ENCODE peak calls at places on chromosomes 16 and 17, in eight cellular contexts. O is keratinocyte, A is left ventricle myocardium inferior, Y is body of pancreas, I is dorsolateral prefrontal cortex, J is pancreas, K is gastrocnemius medialis, U is esophagus squamous epithelium. L is an unnamed sample.

GRCh38 chr16:57252148-57252721 is 7.2 kb downstream of the ARL2BP start:
- DNase-seq in K (no peak), J (no peak), O (no peak), Y (peak; percentile 53), I (no peak), A (no peak), U (no peak), L (no peak)

GRCh38 chr17:13813347-13814240 is 211.9 kb upstream of the HS3ST3A1 start:
- DNase-seq in O (no peak), I (no peak), J (no peak), Y (no peak), A (no peak), K (no peak), U (no peak), L (no peak)

GRCh38 chr17:12078791-12079190 is 58.1 kb downstream of the MAP2K4 start:
- DNase-seq in A (no peak), O (no peak), K (no peak), Y (no peak), U (no peak), I (no peak), J (no peak), L (peak; percentile 83)

GRCh38 chr16:85556456-85557082 is 56.6 kb upstream of the GSE1 start:
- DNase-seq in A (no peak), O (no peak), J (peak; percentile 78), Y (peak; percentile 73), K (peak; percentile 61), U (no peak), I (no peak), L (no peak)

GRCh38 chr16:58464047-58464915 is 35.7 kb upstream of the NDRG4 start:
- DNase-seq in O (no peak), Y (peak; percentile 28), K (no peak), U (no peak), J (peak; percentile 76), A (peak; percentile 53), I (peak; percentile 61), L (no peak)

GRCh38 chr17:57868007-57868774 is 18.3 kb upstream of the MRPS23 start:
- DNase-seq in O (no peak), K (peak; percentile 82), A (peak; percentile 80), Y (peak; percentile 91), J (peak; percentile 82), I (no peak), U (peak; percentile 32), L (peak; percentile 76)

GRCh38 chr16:81616321-81617020 is 162.6 kb upstream of the PLCG2 start:
- DNase-seq in K (peak; percentile 25), U (peak; percentile 16), A (peak; percentile 69), O (no peak), J (no peak), I (peak; percentile 77), Y (peak; percentile 47), L (no peak)

GRCh38 chr17:44916059-44916780 is 920 bp upstream of the GFAP start:
- DNase-seq in K (no peak), A (no peak), Y (no peak), O (no peak), U (no peak), I (peak; percentile 34), J (no peak), L (no peak)

GRCh38 chr17:48610282-48611211 is at the start of gene HOXB7:
- DNase-seq in Y (peak; percentile 41), K (peak; percentile 39), O (no peak), I (no peak), J (peak; percentile 70), A (peak; percentile 52), U (no peak), L (no peak)

GRCh38 chr17:57541049-57541448 is 204.1 kb downstream of the CCDC182 start:
- DNase-seq in O (no peak), A (no peak), Y (no peak), K (no peak), U (no peak), J (no peak), I (no peak), L (no peak)

GRCh38 chr17:22268214-22268911 is 576.0 kb downstream of the KCNJ18 start:
- DNase-seq in J (no peak), U (no peak), A (no peak), K (no peak), Y (no peak), I (no peak), O (no peak), L (no peak)

GRCh38 chr16:76277099-76278030 is at the start of gene CNTNAP4:
- DNase-seq in O (no peak), A (no peak), I (peak; percentile 83), U (no peak), Y (peak; percentile 6), J (peak; percentile 49), K (no peak), L (no peak)

GRCh38 chr17:73064084-73064938 is 28.2 kb downstream of the SLC39A11 start:
- DNase-seq in O (no peak), I (no peak), A (no peak), U (no peak), Y (peak; percentile 68), K (peak; percentile 18), J (no peak), L (no peak)

GRCh38 chr17:57481901-57482300 is 225.6 kb downstream of the MSI2 start:
- DNase-seq in A (no peak), K (no peak), Y (no peak), O (no peak), J (peak; percentile 9), I (no peak), U (no peak), L (peak; percentile 99)

GRCh38 chr17:78676415-78677302 is 99.5 kb upstream of the DNAH17 start:
- DNase-seq in U (no peak), J (peak; percentile 39), Y (no peak), I (no peak), A (no peak), O (no peak), K (peak; percentile 65), L (no peak)

GRCh38 chr17:5793157-5793556 is 208.8 kb upstream of the NLRP1 start:
- DNase-seq in A (no peak), Y (no peak), K (no peak), I (no peak), O (no peak), J (no peak), U (no peak), L (no peak)

GRCh38 chr17:18181358-18181757 is 2.3 kb upstream of the ALKBH5 start:
- DNase-seq in O (no peak), Y (no peak), J (no peak), A (no peak), K (no peak), U (no peak), I (no peak), L (no peak)

GRCh38 chr16:89749637-89750036 is 28.3 kb downstream of the ZNF276 start:
- DNase-seq in J (no peak), A (peak; percentile 45), O (no peak), U (no peak), K (no peak), Y (no peak), I (no peak), L (no peak)

GRCh38 chr17:42027961-42028790 is 8.3 kb downstream of the NKIRAS2 start:
- DNase-seq in K (no peak), A (no peak), J (no peak), O (no peak), Y (peak; percentile 45), U (no peak), I (no peak), L (no peak)

GRCh38 chr16:11356573-11357331 is 11.5 kb downstream of the RMI2 start:
- DNase-seq in A (peak; percentile 63), I (peak; percentile 59), K (peak; percentile 44), O (no peak), U (no peak), J (peak; percentile 84), Y (peak; percentile 82), L (no peak)

GRCh38 chr16:2006317-2006716 is 3.3 kb downstream of the ZNF598 start:
- DNase-seq in I (no peak), K (no peak), O (no peak), Y (no peak), A (no peak), U (no peak), J (peak; percentile 54), L (no peak)

GRCh38 chr16:2007081-2007836 is 2.4 kb downstream of the ZNF598 start:
- DNase-seq in A (no peak), Y (peak; percentile 63), I (no peak), J (peak; percentile 59), O (no peak), K (no peak), U (no peak), L (no peak)

GRCh38 chr16:2004795-2005517 is 4.7 kb downstream of the ZNF598 start:
- DNase-seq in K (no peak), U (no peak), I (no peak), O (no peak), A (no peak), J (peak; percentile 63), Y (peak; percentile 46), L (no peak)

GRCh38 chr16:2003827-2004641 is 5.6 kb downstream of the ZNF598 start:
- DNase-seq in I (peak; percentile 84), K (peak; percentile 97), Y (peak; percentile 98), J (peak; percentile 96), O (no peak), U (peak; percentile 49), A (peak; percentile 90), L (peak; percentile 43)

GRCh38 chr16:2005646-2006045 is 4.0 kb downstream of the ZNF598 start:
- DNase-seq in Y (peak; percentile 67), O (no peak), I (no peak), U (no peak), J (peak; percentile 65), K (no peak), A (no peak), L (no peak)
- TF ChIP-seq CTCF in Y (peak; percentile 33), O (no peak), I (no peak), U (no peak), J (no peak), K (no peak), A (no peak), L (no peak)

GRCh38 chr17:74893936-74894671 is 671 bp upstream of the FADS6 start:
- DNase-seq in I (no peak), K (no peak), A (no peak), U (no peak), O (no peak), J (no peak), Y (no peak), L (no peak)
- H3K4me3 ChIP-seq in I (peak overlapping the region; percentile 49), K (peak overlapping the region; percentile 42), A (peak overlapping the region; percentile 60), U (peak overlapping the region; percentile 48), O (no peak overlapping the region), J (no peak overlapping the region), Y (no peak overlapping the region), L (no peak overlapping the region)

GRCh38 chr17:3828151-3828851 is 17.7 kb downstream of the NCBP3 start:
- DNase-seq in U (no peak), J (no peak), A (no peak), K (peak; percentile 76), I (no peak), O (no peak), Y (no peak), L (no peak)

GRCh38 chr17:3828852-3829232 is 17.2 kb downstream of the NCBP3 start:
- DNase-seq in I (no peak), O (no peak), K (no peak), Y (no peak), U (no peak), J (no peak), A (no peak), L (no peak)

GRCh38 chr17:3826191-3826590 is 19.9 kb downstream of the NCBP3 start:
- DNase-seq in A (no peak), Y (no peak), U (no peak), O (no peak), J (no peak), I (no peak), K (no peak), L (no peak)

GRCh38 chr17:3827124-3827773 is 18.8 kb downstream of the NCBP3 start:
- DNase-seq in K (peak; percentile 31), A (no peak), U (no peak), O (peak; percentile 44), J (no peak), I (no peak), Y (peak; percentile 78), L (peak; percentile 65)
- TF ChIP-seq CTCF in K (peak; percentile 25), A (peak; percentile 51), U (peak; percentile 59), O (peak; percentile 85), J (peak; percentile 54), I (peak; percentile 81), Y (peak; percentile 50), L (peak; percentile 89)

GRCh38 chr17:59641799-59642484 is 22.2 kb downstream of the CLTC start:
- DNase-seq in O (no peak), A (no peak), I (no peak), K (no peak), Y (no peak), J (no peak), U (no peak), L (no peak)
- H3K4me3 ChIP-seq in O (no peak overlapping the region), A (no peak overlapping the region), I (no peak overlapping the region), K (no peak overlapping the region), Y (no peak overlapping the region), J (no peak overlapping the region), U (no peak overlapping the region), L (no peak overlapping the region)